ENCODE peak calls at places on chromosome 21, in nine cellular contexts. One of them, this sample, is unnamed.

GRCh38 chr21:29424728-29425127 is 126.0 kb downstream of the BACH1 start:
- DNase-seq in tibial nerve: no peak
- DNase-seq in ovary: no peak
- DNase-seq in suprapubic skin: no peak
- DNase-seq in GM12878: no peak
- DNase-seq in HepG2: no peak
- DNase-seq in A549: no peak
- DNase-seq in upper lobe of left lung: no peak
- DNase-seq in sigmoid colon: no peak
- DNase-seq in this sample: no peak

GRCh38 chr21:29376556-29376955 is 77.8 kb downstream of the BACH1 start:
- DNase-seq in tibial nerve: no peak
- DNase-seq in ovary: peak
- DNase-seq in suprapubic skin: no peak
- DNase-seq in GM12878: no peak
- DNase-seq in HepG2: peak
- DNase-seq in A549: peak
- DNase-seq in upper lobe of left lung: peak
- DNase-seq in sigmoid colon: peak
- DNase-seq in this sample: peak

GRCh38 chr21:41426656-41427311 is 745 bp downstream of the MX1 start:
- DNase-seq in tibial nerve: no peak
- DNase-seq in ovary: peak
- DNase-seq in suprapubic skin: no peak
- DNase-seq in GM12878: no peak
- DNase-seq in HepG2: no peak
- DNase-seq in A549: no peak
- DNase-seq in upper lobe of left lung: no peak
- DNase-seq in sigmoid colon: no peak
- DNase-seq in this sample: no peak

GRCh38 chr21:43827015-43827611 is 37.7 kb downstream of the RRP1 start:
- DNase-seq in tibial nerve: no peak
- DNase-seq in ovary: no peak
- DNase-seq in suprapubic skin: no peak
- DNase-seq in GM12878: no peak
- DNase-seq in HepG2: no peak
- DNase-seq in A549: peak
- DNase-seq in upper lobe of left lung: no peak
- DNase-seq in sigmoid colon: peak
- DNase-seq in this sample: no peak

GRCh38 chr21:36904093-36904666 is 62.3 kb downstream of the HLCS start:
- DNase-seq in tibial nerve: no peak
- DNase-seq in ovary: no peak
- DNase-seq in suprapubic skin: no peak
- DNase-seq in GM12878: no peak
- DNase-seq in HepG2: no peak
- DNase-seq in A549: no peak
- DNase-seq in upper lobe of left lung: no peak
- DNase-seq in sigmoid colon: no peak
- DNase-seq in this sample: no peak

GRCh38 chr21:21624674-21625073 is 626.5 kb downstream of the NCAM2 start:
- DNase-seq in tibial nerve: no peak
- DNase-seq in ovary: no peak
- DNase-seq in suprapubic skin: no peak
- DNase-seq in GM12878: no peak
- DNase-seq in HepG2: no peak
- DNase-seq in A549: no peak
- DNase-seq in upper lobe of left lung: no peak
- DNase-seq in sigmoid colon: no peak
- DNase-seq in this sample: no peak

GRCh38 chr21:23016617-23017016 is 2018.4 kb downstream of the NCAM2 start:
- DNase-seq in tibial nerve: no peak
- DNase-seq in ovary: no peak
- DNase-seq in suprapubic skin: no peak
- DNase-seq in GM12878: no peak
- DNase-seq in HepG2: no peak
- DNase-seq in A549: peak
- DNase-seq in upper lobe of left lung: no peak
- DNase-seq in sigmoid colon: no peak
- DNase-seq in this sample: no peak

GRCh38 chr21:42461881-42462877 is 33.8 kb downstream of the RSPH1 start:
- DNase-seq in tibial nerve: no peak
- DNase-seq in ovary: no peak
- DNase-seq in suprapubic skin: peak
- DNase-seq in GM12878: no peak
- DNase-seq in HepG2: no peak
- DNase-seq in A549: no peak
- DNase-seq in upper lobe of left lung: peak
- DNase-seq in sigmoid colon: no peak
- DNase-seq in this sample: peak

GRCh38 chr21:22223385-22223784 is 1225.2 kb downstream of the NCAM2 start:
- DNase-seq in tibial nerve: no peak
- DNase-seq in ovary: no peak
- DNase-seq in suprapubic skin: no peak
- DNase-seq in GM12878: peak
- DNase-seq in HepG2: no peak
- DNase-seq in A549: no peak
- DNase-seq in upper lobe of left lung: no peak
- DNase-seq in sigmoid colon: no peak
- DNase-seq in this sample: no peak

GRCh38 chr21:33840771-33841170 is 74.8 kb downstream of the ATP5PO start:
- DNase-seq in tibial nerve: no peak
- DNase-seq in ovary: no peak
- DNase-seq in suprapubic skin: no peak
- DNase-seq in GM12878: no peak
- DNase-seq in HepG2: no peak
- DNase-seq in A549: no peak
- DNase-seq in upper lobe of left lung: no peak
- DNase-seq in sigmoid colon: no peak
- DNase-seq in this sample: no peak

GRCh38 chr21:34534522-34534921 is 22.5 kb upstream of the KCNE1 start:
- DNase-seq in tibial nerve: no peak
- DNase-seq in ovary: no peak
- DNase-seq in suprapubic skin: no peak
- DNase-seq in GM12878: no peak
- DNase-seq in HepG2: peak
- DNase-seq in A549: no peak
- DNase-seq in upper lobe of left lung: no peak
- DNase-seq in sigmoid colon: no peak
- DNase-seq in this sample: no peak

GRCh38 chr21:23949493-23949892 is 1657.8 kb downstream of the MRPL39 start:
- DNase-seq in tibial nerve: no peak
- DNase-seq in ovary: no peak
- DNase-seq in suprapubic skin: no peak
- DNase-seq in GM12878: no peak
- DNase-seq in HepG2: no peak
- DNase-seq in A549: no peak
- DNase-seq in upper lobe of left lung: no peak
- DNase-seq in sigmoid colon: no peak
- DNase-seq in this sample: no peak

GRCh38 chr21:43591468-43592050 is 67.7 kb downstream of the HSF2BP start:
- DNase-seq in tibial nerve: no peak
- DNase-seq in ovary: no peak
- DNase-seq in suprapubic skin: no peak
- DNase-seq in GM12878: no peak
- DNase-seq in HepG2: peak
- DNase-seq in A549: peak
- DNase-seq in upper lobe of left lung: no peak
- DNase-seq in sigmoid colon: no peak
- DNase-seq in this sample: no peak

GRCh38 chr21:22363504-22363903 is 1365.3 kb downstream of the NCAM2 start:
- DNase-seq in tibial nerve: no peak
- DNase-seq in ovary: no peak
- DNase-seq in suprapubic skin: no peak
- DNase-seq in GM12878: no peak
- DNase-seq in HepG2: no peak
- DNase-seq in A549: no peak
- DNase-seq in upper lobe of left lung: no peak
- DNase-seq in sigmoid colon: no peak
- DNase-seq in this sample: no peak

GRCh38 chr21:38351961-38352521 is 95.2 kb downstream of the KCNJ15 start:
- DNase-seq in tibial nerve: no peak
- DNase-seq in ovary: no peak
- DNase-seq in suprapubic skin: no peak
- DNase-seq in GM12878: no peak
- DNase-seq in HepG2: no peak
- DNase-seq in A549: peak
- DNase-seq in upper lobe of left lung: no peak
- DNase-seq in sigmoid colon: no peak
- DNase-seq in this sample: no peak

GRCh38 chr21:36700961-36701911 is 2.3 kb downstream of the SIM2 start:
- DNase-seq in tibial nerve: no peak
- DNase-seq in ovary: no peak
- DNase-seq in suprapubic skin: no peak
- DNase-seq in GM12878: no peak
- DNase-seq in HepG2: no peak
- DNase-seq in A549: no peak
- DNase-seq in upper lobe of left lung: no peak
- DNase-seq in sigmoid colon: no peak
- DNase-seq in this sample: no peak

GRCh38 chr21:27571706-27572105 is 604.8 kb upstream of the ADAMTS5 start:
- DNase-seq in tibial nerve: no peak
- DNase-seq in ovary: no peak
- DNase-seq in suprapubic skin: no peak
- DNase-seq in GM12878: no peak
- DNase-seq in HepG2: no peak
- DNase-seq in A549: no peak
- DNase-seq in upper lobe of left lung: no peak
- DNase-seq in sigmoid colon: no peak
- DNase-seq in this sample: no peak

GRCh38 chr21:33394260-33394659 is 9.0 kb upstream of the IFNGR2 start:
- DNase-seq in tibial nerve: no peak
- DNase-seq in ovary: no peak
- DNase-seq in suprapubic skin: no peak
- DNase-seq in GM12878: no peak
- DNase-seq in HepG2: no peak
- DNase-seq in A549: no peak
- DNase-seq in upper lobe of left lung: peak
- DNase-seq in sigmoid colon: peak
- DNase-seq in this sample: peak

GRCh38 chr21:15289896-15290841 is 225.4 kb upstream of the NRIP1 start:
- DNase-seq in tibial nerve: no peak
- DNase-seq in ovary: no peak
- DNase-seq in suprapubic skin: no peak
- DNase-seq in GM12878: no peak
- DNase-seq in HepG2: peak
- DNase-seq in A549: no peak
- DNase-seq in upper lobe of left lung: peak
- DNase-seq in sigmoid colon: peak
- DNase-seq in this sample: peak
- H3K27ac ChIP-seq in tibial nerve: no peak
- H3K27ac ChIP-seq in ovary: no peak
- H3K27ac ChIP-seq in suprapubic skin: no peak
- H3K27ac ChIP-seq in GM12878: no peak
- H3K27ac ChIP-seq in HepG2: no peak
- H3K27ac ChIP-seq in A549: no peak
- H3K27ac ChIP-seq in upper lobe of left lung: no peak
- H3K27ac ChIP-seq in sigmoid colon: no peak
- H3K27ac ChIP-seq in this sample: no peak

GRCh38 chr21:26093094-26093493 is 77.5 kb downstream of the APP start:
- DNase-seq in tibial nerve: no peak
- DNase-seq in ovary: no peak
- DNase-seq in suprapubic skin: no peak
- DNase-seq in GM12878: no peak
- DNase-seq in HepG2: no peak
- DNase-seq in A549: no peak
- DNase-seq in upper lobe of left lung: no peak
- DNase-seq in sigmoid colon: no peak
- DNase-seq in this sample: no peak
- TF ChIP-seq EP300 in tibial nerve: no peak
- TF ChIP-seq EP300 in ovary: no peak
- TF ChIP-seq EP300 in suprapubic skin: no peak
- TF ChIP-seq EP300 in GM12878: no peak
- TF ChIP-seq EP300 in HepG2: no peak
- TF ChIP-seq EP300 in A549: no peak
- TF ChIP-seq EP300 in upper lobe of left lung: no peak
- TF ChIP-seq EP300 in sigmoid colon: no peak
- TF ChIP-seq EP300 in this sample: no peak

DNA sequence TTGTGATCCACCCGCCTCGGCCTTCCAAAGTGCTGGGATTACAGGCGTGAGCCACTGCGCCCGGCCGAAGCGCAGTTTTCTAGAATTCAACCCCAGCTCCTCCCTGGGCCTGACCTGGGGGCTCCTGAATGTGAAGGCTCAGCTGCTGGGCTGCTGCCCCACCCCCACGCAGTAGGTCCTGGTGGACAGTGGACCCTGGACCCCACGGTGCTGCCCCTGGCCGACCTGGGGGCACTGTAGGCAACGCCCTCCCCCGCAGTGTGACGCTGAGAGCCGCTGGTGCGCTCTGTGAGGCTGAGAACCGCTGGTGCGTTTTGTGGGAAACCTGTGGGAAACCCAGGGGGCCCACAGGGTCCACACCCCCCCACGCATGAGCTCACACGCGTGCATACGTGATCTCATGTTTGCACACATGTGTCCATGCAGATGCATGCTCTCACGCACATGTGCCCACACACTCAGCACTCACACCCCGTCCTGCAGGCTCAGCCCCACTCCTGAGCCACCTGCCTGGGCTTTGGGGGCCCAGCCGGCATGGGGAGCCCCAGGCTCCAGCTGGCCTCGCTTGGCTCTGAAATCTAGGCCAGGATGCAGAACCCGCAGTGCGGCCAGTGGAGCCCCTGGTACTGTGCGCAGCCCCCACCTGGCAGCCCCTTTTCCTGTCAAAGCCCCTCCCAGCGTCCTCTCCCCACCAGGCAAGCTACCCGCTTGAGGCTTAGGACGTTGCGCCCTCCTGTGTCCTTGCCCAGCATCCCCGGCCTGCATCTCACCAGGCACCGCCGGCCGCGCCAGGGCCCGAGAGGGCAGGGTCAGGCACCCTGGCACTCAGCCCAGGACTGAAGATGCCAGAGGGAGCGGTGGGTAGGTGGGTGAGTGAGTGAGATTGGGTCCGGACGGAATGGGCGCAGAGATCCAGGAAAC is 67.7 kb downstream of the COL18A1 start:
- DNase-seq in tibial nerve: no peak
- DNase-seq in ovary: no peak
- DNase-seq in suprapubic skin: no peak
- DNase-seq in GM12878: no peak
- DNase-seq in HepG2: peak
- DNase-seq in A549: no peak
- DNase-seq in upper lobe of left lung: no peak
- DNase-seq in sigmoid colon: no peak
- DNase-seq in this sample: no peak
- H3K27ac ChIP-seq in tibial nerve: peak
- H3K27ac ChIP-seq in ovary: peak
- H3K27ac ChIP-seq in suprapubic skin: peak
- H3K27ac ChIP-seq in GM12878: no peak
- H3K27ac ChIP-seq in HepG2: peak
- H3K27ac ChIP-seq in A549: peak
- H3K27ac ChIP-seq in upper lobe of left lung: no peak
- H3K27ac ChIP-seq in sigmoid colon: peak
- H3K27ac ChIP-seq in this sample: peak

DNA sequence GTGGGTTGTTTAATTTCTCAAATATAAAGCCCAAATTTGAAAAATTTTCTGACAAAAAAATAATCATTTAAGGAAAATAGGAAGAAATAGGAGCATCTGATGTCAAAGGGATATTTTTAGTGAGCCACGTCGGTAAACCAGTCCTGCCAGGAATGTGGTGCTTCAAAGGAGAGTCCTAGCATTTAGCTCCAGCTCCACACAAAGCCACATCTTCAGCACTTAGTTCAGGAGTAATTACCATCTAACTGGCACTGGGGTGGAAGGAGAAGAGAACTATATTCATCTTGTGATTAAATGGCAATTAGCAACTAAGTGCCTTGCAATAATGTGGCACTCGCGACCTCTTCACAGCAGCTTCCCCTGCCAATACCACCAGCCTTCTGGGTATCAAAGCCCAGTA is 409.2 kb downstream of the SETD4 start:
- DNase-seq in tibial nerve: no peak
- DNase-seq in ovary: no peak
- DNase-seq in suprapubic skin: no peak
- DNase-seq in GM12878: no peak
- DNase-seq in HepG2: no peak
- DNase-seq in A549: no peak
- DNase-seq in upper lobe of left lung: no peak
- DNase-seq in sigmoid colon: no peak
- DNase-seq in this sample: no peak
- TF ChIP-seq EP300 in tibial nerve: no peak
- TF ChIP-seq EP300 in ovary: no peak
- TF ChIP-seq EP300 in suprapubic skin: no peak
- TF ChIP-seq EP300 in GM12878: no peak
- TF ChIP-seq EP300 in HepG2: no peak
- TF ChIP-seq EP300 in A549: no peak
- TF ChIP-seq EP300 in upper lobe of left lung: no peak
- TF ChIP-seq EP300 in sigmoid colon: no peak
- TF ChIP-seq EP300 in this sample: no peak

This sample was measured in stomach.